ENCODE peak calls at places on chromosomes 12 and 14, in ten cellular contexts. G is right lobe of liver, S is ascending aorta, D is lower lobe of right lung, O is K562, H is esophagus muscularis mucosa, K is prostate gland, Z is left ventricle myocardium inferior, P is upper lobe of right lung, M is Peyer's patch. Q is an unnamed sample. For H3K4me1, the result is how much of the 10 kb centered on the place peaks cover.

GRCh38 chr14:58465425-58465824 is 37.9 kb downstream of the KIAA0586 start:
- DNase-seq in G (no peak), S (no peak), D (no peak), O (no peak), H (no peak), K (no peak), Z (no peak), P (no peak), M (no peak), Q (peak)

GRCh38 chr12:105343836-105344235 is 13.3 kb downstream of the C12orf75 start:
- DNase-seq in G (no peak), S (no peak), D (no peak), O (no peak), H (no peak), K (no peak), Z (no peak), P (no peak), M (no peak), Q (no peak)

GRCh38 chr12:37733856-37734255 is 582.7 kb upstream of the ALG10B start:
- DNase-seq in G (no peak), S (no peak), D (no peak), O (no peak), H (no peak), K (no peak), Z (no peak), P (no peak), M (no peak), Q (no peak)

GRCh38 chr12:97573901-97574300 is 111.3 kb downstream of the RMST start:
- DNase-seq in G (no peak), S (no peak), D (no peak), O (no peak), H (no peak), K (no peak), Z (no peak), P (no peak), M (no peak), Q (no peak)

GRCh38 chr14:87615050-87615449 is 377.9 kb downstream of the GALC start:
- DNase-seq in G (no peak), S (no peak), D (no peak), O (no peak), H (no peak), K (no peak), Z (no peak), P (no peak), M (no peak), Q (no peak)

GRCh38 chr12:124906606-124907261 is 7.7 kb downstream of the UBC start:
- DNase-seq in G (peak), S (peak), D (peak), O (peak), H (peak), K (peak), Z (peak), P (peak), M (peak), Q (peak)

GRCh38 chr12:95248604-95249355 is 31.2 kb downstream of the VEZT start:
- DNase-seq in G (no peak), S (no peak), D (no peak), O (no peak), H (no peak), K (no peak), Z (no peak), P (no peak), M (no peak), Q (no peak)

GRCh38 chr12:19440019-19440858 is 947 bp downstream of the AEBP2 start:
- DNase-seq in G (peak), S (no peak), D (peak), O (peak), H (peak), K (peak), Z (peak), P (peak), M (peak), Q (peak)

GRCh38 chr12:57897296-57897974 is 43.9 kb upstream of the ATP23 start:
- DNase-seq in G (no peak), S (no peak), D (no peak), O (no peak), H (no peak), K (no peak), Z (no peak), P (no peak), M (no peak), Q (no peak)

GRCh38 chr14:101591121-101591520 is 29.8 kb downstream of the DIO3 start:
- DNase-seq in G (no peak), S (no peak), D (no peak), O (no peak), H (no peak), K (no peak), Z (no peak), P (peak), M (no peak), Q (no peak)
- H3K4me1 ChIP-seq in G (under half), S (under half), D (under half), O (under half), H (under half), K (under half), Z (under half), P (under half), M (under half), Q (under half)

GRCh38 chr12:116495260-116495659 is 63.9 kb upstream of the MAP1LC3B2 start:
- DNase-seq in G (no peak), S (no peak), D (no peak), O (no peak), H (no peak), K (peak), Z (no peak), P (no peak), M (no peak), Q (peak)

GRCh38 chr12:116502141-116502725 is 56.9 kb upstream of the MAP1LC3B2 start:
- DNase-seq in G (no peak), S (no peak), D (no peak), O (no peak), H (no peak), K (no peak), Z (no peak), P (no peak), M (no peak), Q (no peak)

GRCh38 chr12:116492703-116493324 is 66.4 kb upstream of the MAP1LC3B2 start:
- DNase-seq in G (no peak), S (no peak), D (no peak), O (peak), H (no peak), K (no peak), Z (no peak), P (no peak), M (no peak), Q (no peak)

GRCh38 chr12:116498471-116498870 is 60.7 kb upstream of the MAP1LC3B2 start:
- DNase-seq in G (no peak), S (no peak), D (no peak), O (no peak), H (no peak), K (no peak), Z (no peak), P (no peak), M (no peak), Q (no peak)

DNA sequence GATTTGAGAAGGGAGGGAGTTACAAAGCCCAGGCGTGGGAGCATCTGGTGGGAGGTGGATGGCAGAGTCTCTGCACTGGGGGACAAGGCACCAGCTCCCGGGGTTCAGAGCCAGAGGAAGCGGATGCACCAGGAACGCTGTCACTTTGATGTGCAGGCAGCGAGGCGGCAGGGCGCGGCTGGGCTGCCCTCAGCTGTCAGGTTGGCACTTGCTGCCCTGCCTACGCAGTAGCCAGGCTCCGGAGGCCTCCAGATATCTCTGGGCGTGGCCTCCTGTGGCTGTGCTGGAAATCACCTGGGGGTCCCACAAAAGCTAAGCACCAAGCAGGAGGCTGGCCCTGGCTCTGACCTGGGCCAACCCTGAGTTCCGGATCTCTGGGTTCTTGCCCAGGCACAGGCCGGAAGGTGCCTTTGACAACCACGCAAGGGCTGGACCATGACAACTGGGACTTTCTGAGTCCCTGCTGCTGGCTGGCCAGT is 62.1 kb upstream of the MAP1LC3B2 start:
- DNase-seq in G (no peak), S (no peak), D (no peak), O (no peak), H (no peak), K (peak), Z (no peak), P (no peak), M (no peak), Q (no peak)
- TF ChIP-seq CTCF in G (no peak), S (no peak), D (no peak), O (no peak), H (no peak), K (no peak), Z (no peak), P (no peak), M (no peak), Q (no peak)

DNA sequence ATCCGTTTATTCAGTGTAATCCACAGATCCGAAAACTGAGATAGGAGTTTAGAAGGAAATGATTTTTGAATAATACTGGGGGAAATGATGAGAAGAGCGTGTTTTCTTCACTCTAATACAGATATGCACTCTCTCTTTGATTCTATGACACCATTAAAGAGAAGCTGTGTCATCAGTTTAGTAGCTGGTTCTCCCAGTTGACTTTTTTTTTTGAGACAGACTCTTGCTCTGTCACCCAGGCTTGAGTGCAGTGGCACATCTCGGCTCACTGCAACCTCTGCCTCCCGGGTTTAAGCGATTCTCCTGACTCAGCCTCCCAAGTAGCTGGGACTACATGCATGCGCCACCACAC is 48.4 kb upstream of the EML1 start:
- DNase-seq in G (no peak), S (no peak), D (no peak), O (no peak), H (no peak), K (no peak), Z (no peak), P (no peak), M (no peak), Q (no peak)
- H3K4me1 ChIP-seq in G (under half), S (under half), D (half or more), O (under half), H (half or more), K (under half), Z (half or more), P (under half), M (under half), Q (under half)

GRCh38 chr12:91620949-91621348 is 438.3 kb upstream of the DCN start:
- DNase-seq in G (no peak), S (no peak), D (no peak), O (no peak), H (no peak), K (no peak), Z (no peak), P (no peak), M (no peak), Q (peak)
- TF ChIP-seq CTCF in G (no peak), S (no peak), D (no peak), O (no peak), H (no peak), K (no peak), Z (peak), P (no peak), M (no peak), Q (peak)

GRCh38 chr12:122976648-122976975 is 1.6 kb downstream of the OGFOD2 start:
- DNase-seq in G (peak), S (no peak), D (no peak), O (no peak), H (no peak), K (no peak), Z (no peak), P (peak), M (no peak), Q (no peak)

GRCh38 chr12:122977153-122977552 is 2.1 kb downstream of the OGFOD2 start:
- DNase-seq in G (no peak), S (no peak), D (no peak), O (no peak), H (no peak), K (no peak), Z (no peak), P (no peak), M (no peak), Q (no peak)

GRCh38 chr12:122979001-122979907 is 1.2 kb upstream of the ARL6IP4 start:
- DNase-seq in G (peak), S (no peak), D (no peak), O (no peak), H (no peak), K (no peak), Z (no peak), P (peak), M (no peak), Q (no peak)

GRCh38 chr12:122978507-122978955 is 1.9 kb upstream of the ARL6IP4 start:
- DNase-seq in G (peak), S (no peak), D (no peak), O (no peak), H (no peak), K (no peak), Z (no peak), P (peak), M (no peak), Q (no peak)

DNA sequence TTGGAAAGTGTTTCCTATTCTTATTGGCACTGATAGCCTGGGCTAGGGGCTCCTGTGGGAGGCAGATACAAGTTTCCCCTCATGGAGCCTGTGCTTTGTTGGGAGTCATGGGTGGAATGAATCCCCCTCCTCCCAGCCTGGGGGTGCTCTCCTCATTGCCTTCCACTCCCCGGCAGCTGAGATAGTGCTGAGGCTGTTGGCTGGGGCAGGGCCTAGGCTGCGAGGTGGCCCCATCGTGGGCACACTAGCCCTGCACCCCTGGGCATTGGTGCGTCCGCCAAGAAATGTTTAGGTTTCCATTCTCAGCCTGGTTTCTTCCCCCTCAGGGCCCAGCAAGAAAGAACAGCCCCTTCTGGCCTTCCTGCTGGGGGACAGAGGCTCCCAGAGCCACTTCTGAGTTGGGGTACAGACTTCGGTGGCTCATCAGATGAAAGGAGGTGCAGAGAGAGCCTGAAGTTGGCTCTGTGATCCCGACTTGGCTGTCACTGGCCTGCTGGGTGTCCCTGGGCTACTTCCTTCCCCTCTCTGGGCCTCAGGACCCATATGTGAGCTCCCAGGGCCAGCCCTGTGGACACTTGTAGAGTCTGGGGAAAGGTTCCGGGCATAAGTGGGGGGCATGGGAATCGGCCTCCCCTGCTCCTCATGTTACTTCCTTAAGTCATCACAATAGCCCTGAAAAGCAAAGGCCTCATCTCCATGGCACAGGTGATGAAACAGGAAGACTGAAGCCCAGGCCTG is 2.7 kb upstream of the ARL6IP4 start:
- DNase-seq in G (no peak), S (no peak), D (no peak), O (no peak), H (no peak), K (no peak), Z (no peak), P (no peak), M (no peak), Q (no peak)
- H3K4me1 ChIP-seq in G (under half), S (under half), D (half or more), O (half or more), H (half or more), K (under half), Z (half or more), P (half or more), M (under half), Q (under half)